ENCODE peak calls at places on chromosomes 1 and 21, in four cellular contexts. One of them, this sample, is unnamed.

GRCh38 chr1:47751188-47751587 is 246.0 kb downstream of the TRABD2B start:
- DNase-seq in K562: no peak
- DNase-seq in GM12878: no peak
- DNase-seq in HL-60: no peak
- DNase-seq in this sample: no peak

GRCh38 chr1:182460550-182460951 is 10.6 kb downstream of the RGSL1 start:
- DNase-seq in K562: no peak
- DNase-seq in GM12878: no peak
- DNase-seq in HL-60: peak
- DNase-seq in this sample: no peak

GRCh38 chr21:31999810-32000468 is 127.1 kb downstream of the HUNK start:
- DNase-seq in K562: no peak
- DNase-seq in GM12878: no peak
- DNase-seq in HL-60: no peak
- DNase-seq in this sample: no peak

GRCh38 chr1:163361123-163361934 is 39.6 kb downstream of the NUF2 start:
- DNase-seq in K562: no peak
- DNase-seq in GM12878: no peak
- DNase-seq in HL-60: no peak
- DNase-seq in this sample: no peak

GRCh38 chr1:184558691-184559090 is 171.9 kb downstream of the C1orf21 start:
- DNase-seq in K562: no peak
- DNase-seq in GM12878: no peak
- DNase-seq in HL-60: no peak
- DNase-seq in this sample: no peak

GRCh38 chr1:229550812-229551567 is 7.5 kb downstream of the ABCB10 start:
- DNase-seq in K562: no peak
- DNase-seq in GM12878: no peak
- DNase-seq in HL-60: no peak
- DNase-seq in this sample: no peak

GRCh38 chr1:9296850-9297249 is 4.2 kb downstream of the SPSB1 start:
- DNase-seq in K562: no peak
- DNase-seq in GM12878: no peak
- DNase-seq in HL-60: no peak
- DNase-seq in this sample: no peak

GRCh38 chr1:150973826-150974579 is 632 bp downstream of the CERS2 start:
- DNase-seq in K562: no peak
- DNase-seq in GM12878: no peak
- DNase-seq in HL-60: no peak
- DNase-seq in this sample: peak

GRCh38 chr1:245859510-245860114 is 647.5 kb downstream of the SMYD3 start:
- DNase-seq in K562: no peak
- DNase-seq in GM12878: no peak
- DNase-seq in HL-60: no peak
- DNase-seq in this sample: no peak

DNA sequence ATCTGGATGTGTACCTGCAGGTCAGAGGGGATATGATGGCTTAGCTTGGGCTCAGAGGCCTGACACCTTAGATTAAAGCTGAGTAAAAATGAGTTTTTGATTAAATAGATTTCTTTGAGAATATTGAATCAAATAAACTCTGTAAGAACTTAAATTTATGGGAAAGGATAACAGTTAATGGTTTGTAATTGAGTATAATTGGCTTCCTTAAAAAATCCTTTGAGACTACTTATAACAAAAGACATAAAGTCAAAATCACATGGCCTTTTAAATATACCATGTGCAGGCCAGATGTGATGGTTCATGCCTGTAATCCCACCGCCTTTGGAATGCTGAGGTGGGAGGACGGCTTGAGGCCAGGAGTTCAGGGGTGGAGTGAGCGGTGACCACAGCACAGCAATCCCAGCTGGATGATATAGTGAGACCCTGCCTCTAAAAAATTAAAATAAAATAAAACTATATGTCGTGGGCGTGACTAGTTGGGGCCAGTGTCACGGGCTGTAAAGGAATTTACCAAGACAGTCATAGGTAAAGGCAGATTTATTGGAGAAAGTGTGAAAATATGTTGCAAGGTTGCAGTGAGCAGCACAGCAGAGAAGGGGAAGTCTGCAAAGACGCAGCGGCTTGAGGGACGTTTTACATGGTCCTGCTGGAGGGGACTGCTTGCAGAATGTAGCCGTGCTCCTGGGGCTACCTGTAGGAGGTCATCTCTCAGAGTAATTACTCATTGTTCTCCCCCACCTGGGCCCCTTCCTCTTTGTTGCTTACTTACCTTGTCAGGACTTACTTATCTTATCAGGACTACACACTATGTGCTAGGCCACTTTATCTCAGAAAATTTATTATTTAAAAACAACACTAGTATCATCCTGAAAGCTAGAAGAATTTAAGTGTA is 122.3 kb downstream of the ZMYM4 start:
- DNase-seq in K562: peak
- DNase-seq in GM12878: no peak
- DNase-seq in HL-60: no peak
- DNase-seq in this sample: no peak
- TF ChIP-seq SPI1 in K562: no peak
- TF ChIP-seq SPI1 in GM12878: no peak
- TF ChIP-seq SPI1 in HL-60: peak
- TF ChIP-seq SPI1 in this sample: no peak

DNA sequence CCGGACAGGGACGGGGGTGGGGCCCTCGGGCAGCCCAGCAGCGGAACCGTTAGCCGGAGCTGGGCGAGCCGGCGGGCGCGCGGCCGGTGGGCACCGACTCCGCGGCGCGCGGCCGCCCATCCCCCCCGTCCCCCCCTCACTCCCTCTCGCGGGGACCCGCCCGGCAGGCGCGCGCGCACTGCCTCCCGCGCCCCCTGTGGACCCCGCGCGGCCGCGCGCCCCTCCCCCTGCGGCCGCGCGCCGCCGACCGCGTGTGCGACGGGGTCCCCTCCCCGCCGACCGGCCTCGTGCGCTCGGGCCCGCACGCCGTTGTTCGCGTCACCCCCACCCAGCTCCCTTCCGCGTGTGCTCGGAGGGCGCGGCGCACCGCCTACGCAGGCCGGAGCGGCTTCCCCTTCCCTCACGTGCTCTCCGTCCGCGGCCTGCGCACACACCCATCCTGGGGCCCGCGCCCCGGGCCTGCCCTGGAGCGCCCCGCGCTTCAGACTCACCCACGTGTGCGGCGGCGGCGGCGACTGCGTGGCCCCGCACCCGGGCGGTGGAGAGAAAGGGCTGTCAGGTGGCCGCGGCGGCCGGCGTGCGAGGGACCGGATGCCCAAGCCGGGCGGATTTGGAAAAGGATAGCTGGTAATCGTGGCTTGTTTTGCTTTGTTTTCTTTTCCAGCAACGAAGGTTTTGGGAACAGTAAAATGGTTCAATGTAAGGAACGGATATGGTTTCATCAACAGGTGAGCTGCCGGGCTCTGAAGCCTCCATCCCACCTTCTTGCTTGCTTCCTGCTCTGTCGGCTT is 716 bp downstream of the YBX1 start:
- DNase-seq in K562: peak
- DNase-seq in GM12878: no peak
- DNase-seq in HL-60: no peak
- DNase-seq in this sample: peak
- TF ChIP-seq SPI1 in K562: no peak
- TF ChIP-seq SPI1 in GM12878: no peak
- TF ChIP-seq SPI1 in HL-60: peak
- TF ChIP-seq SPI1 in this sample: peak

GRCh38 chr1:38125837-38126520 is 79.4 kb upstream of the POU3F1 start:
- DNase-seq in K562: no peak
- DNase-seq in GM12878: no peak
- DNase-seq in HL-60: no peak
- DNase-seq in this sample: no peak
- TF ChIP-seq SPI1 in K562: no peak
- TF ChIP-seq SPI1 in GM12878: no peak
- TF ChIP-seq SPI1 in HL-60: no peak
- TF ChIP-seq SPI1 in this sample: no peak

DNA sequence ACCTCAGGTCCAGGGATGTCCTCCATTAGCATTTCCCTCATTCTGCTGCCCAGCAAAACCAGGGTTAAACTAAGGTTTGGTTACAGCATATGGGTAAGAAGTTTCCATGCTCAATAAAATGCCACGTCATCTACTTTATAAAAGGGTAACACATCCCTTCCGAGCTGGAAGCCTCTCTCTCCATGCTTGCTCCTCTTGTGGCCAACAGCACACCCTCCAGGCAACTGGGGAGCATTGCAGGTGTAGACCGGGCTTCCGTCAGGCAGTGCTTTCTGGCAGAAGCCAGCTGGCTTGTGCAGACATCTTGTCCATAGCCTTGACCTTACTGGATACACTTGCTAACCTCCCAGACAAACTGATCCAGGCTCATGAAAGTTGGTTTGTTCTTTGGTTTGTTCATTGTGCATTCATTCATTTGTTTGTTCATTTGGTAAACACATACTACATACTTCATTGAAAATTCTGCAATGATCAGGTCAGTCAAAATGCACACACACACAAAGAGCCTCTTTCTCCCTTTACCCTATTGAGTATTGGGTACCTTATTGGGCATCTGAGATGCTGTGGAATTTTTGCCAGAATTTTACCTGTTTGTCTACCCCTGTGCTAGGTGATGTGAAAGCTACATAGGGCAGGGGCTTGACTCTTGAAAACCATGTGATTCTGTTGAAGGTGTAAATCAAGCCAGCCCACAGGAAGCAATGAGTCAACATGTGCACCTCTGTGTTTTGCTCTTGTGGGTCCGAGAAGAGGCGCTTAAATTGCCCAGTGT is 422.8 kb downstream of the CAMTA1 start:
- DNase-seq in K562: peak
- DNase-seq in GM12878: no peak
- DNase-seq in HL-60: no peak
- DNase-seq in this sample: peak
- TF ChIP-seq SPI1 in K562: no peak
- TF ChIP-seq SPI1 in GM12878: no peak
- TF ChIP-seq SPI1 in HL-60: no peak
- TF ChIP-seq SPI1 in this sample: no peak

GRCh38 chr1:3092530-3092929 is 23.5 kb downstream of the PRDM16 start:
- DNase-seq in K562: no peak
- DNase-seq in GM12878: no peak
- DNase-seq in HL-60: no peak
- DNase-seq in this sample: no peak

GRCh38 chr1:3089490-3089889 is 20.5 kb downstream of the PRDM16 start:
- DNase-seq in K562: no peak
- DNase-seq in GM12878: no peak
- DNase-seq in HL-60: no peak
- DNase-seq in this sample: no peak

GRCh38 chr1:3094863-3095780 is 26.1 kb downstream of the PRDM16 start:
- DNase-seq in K562: no peak
- DNase-seq in GM12878: no peak
- DNase-seq in HL-60: no peak
- DNase-seq in this sample: no peak

GRCh38 chr1:3093928-3094626 is 25.1 kb downstream of the PRDM16 start:
- DNase-seq in K562: no peak
- DNase-seq in GM12878: no peak
- DNase-seq in HL-60: no peak
- DNase-seq in this sample: no peak

DNA sequence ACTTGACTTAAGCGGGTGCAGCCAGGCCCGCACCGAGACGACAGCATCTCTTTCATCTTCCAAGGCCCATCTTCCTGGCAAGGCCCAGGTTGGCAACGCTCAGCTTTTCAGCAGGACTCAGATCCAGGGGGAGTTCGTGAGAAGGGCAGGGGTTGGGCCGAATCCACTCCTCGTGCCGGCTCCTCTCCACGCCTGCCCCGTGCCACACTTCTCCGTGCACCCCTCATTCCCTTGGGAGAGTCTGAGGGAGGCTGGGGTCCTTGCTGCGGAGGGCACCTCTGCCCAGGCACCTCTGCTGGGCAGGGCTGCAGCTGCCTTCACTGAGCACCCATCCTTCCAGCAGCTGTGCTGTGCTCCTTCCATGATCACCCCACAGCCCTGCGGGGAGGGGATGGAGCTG is 22.3 kb downstream of the PRDM16 start:
- DNase-seq in K562: no peak
- DNase-seq in GM12878: no peak
- DNase-seq in HL-60: no peak
- DNase-seq in this sample: no peak
- TF ChIP-seq SPI1 in K562: no peak
- TF ChIP-seq SPI1 in GM12878: no peak
- TF ChIP-seq SPI1 in HL-60: no peak
- TF ChIP-seq SPI1 in this sample: no peak

GRCh38 chr1:54273837-54274192 is 73.8 kb downstream of the MRPL37 start:
- DNase-seq in K562: peak
- DNase-seq in GM12878: no peak
- DNase-seq in HL-60: no peak
- DNase-seq in this sample: no peak
- TF ChIP-seq SPI1 in K562: no peak
- TF ChIP-seq SPI1 in GM12878: no peak
- TF ChIP-seq SPI1 in HL-60: no peak
- TF ChIP-seq SPI1 in this sample: no peak

GRCh38 chr1:56286956-56287355 is 292.4 kb downstream of the PLPP3 start:
- DNase-seq in K562: no peak
- DNase-seq in GM12878: no peak
- DNase-seq in HL-60: no peak
- DNase-seq in this sample: no peak

GRCh38 chr1:56295949-56296929 is 283.1 kb downstream of the PLPP3 start:
- DNase-seq in K562: no peak
- DNase-seq in GM12878: peak
- DNase-seq in HL-60: no peak
- DNase-seq in this sample: no peak

GRCh38 chr1:56287736-56288135 is 291.6 kb downstream of the PLPP3 start:
- DNase-seq in K562: no peak
- DNase-seq in GM12878: no peak
- DNase-seq in HL-60: no peak
- DNase-seq in this sample: no peak

GRCh38 chr1:56289260-56289659 is 290.1 kb downstream of the PLPP3 start:
- DNase-seq in K562: no peak
- DNase-seq in GM12878: no peak
- DNase-seq in HL-60: no peak
- DNase-seq in this sample: no peak

GRCh38 chr1:56291374-56291841 is 288.0 kb downstream of the PLPP3 start:
- DNase-seq in K562: no peak
- DNase-seq in GM12878: no peak
- DNase-seq in HL-60: no peak
- DNase-seq in this sample: no peak
- TF ChIP-seq SPI1 in K562: no peak
- TF ChIP-seq SPI1 in GM12878: no peak
- TF ChIP-seq SPI1 in HL-60: no peak
- TF ChIP-seq SPI1 in this sample: no peak

GRCh38 chr1:19885821-19886220 is 3.6 kb downstream of the OTUD3 start:
- DNase-seq in K562: no peak
- DNase-seq in GM12878: no peak
- DNase-seq in HL-60: no peak
- DNase-seq in this sample: no peak
- TF ChIP-seq SPI1 in K562: no peak
- TF ChIP-seq SPI1 in GM12878: no peak
- TF ChIP-seq SPI1 in HL-60: no peak
- TF ChIP-seq SPI1 in this sample: no peak

GRCh38 chr1:145692785-145693443 is 14.3 kb downstream of the PDZK1 start:
- DNase-seq in K562: no peak
- DNase-seq in GM12878: no peak
- DNase-seq in HL-60: no peak
- DNase-seq in this sample: no peak

GRCh38 chr1:145689922-145690321 is 17.2 kb downstream of the PDZK1 start:
- DNase-seq in K562: no peak
- DNase-seq in GM12878: no peak
- DNase-seq in HL-60: no peak
- DNase-seq in this sample: no peak

GRCh38 chr1:145688924-145689323 is 18.2 kb downstream of the PDZK1 start:
- DNase-seq in K562: no peak
- DNase-seq in GM12878: no peak
- DNase-seq in HL-60: no peak
- DNase-seq in this sample: no peak

GRCh38 chr1:145690587-145691558 is 16.3 kb downstream of the PDZK1 start:
- DNase-seq in K562: no peak
- DNase-seq in GM12878: peak
- DNase-seq in HL-60: no peak
- DNase-seq in this sample: peak

GRCh38 chr1:145688328-145688727 is 18.8 kb downstream of the PDZK1 start:
- DNase-seq in K562: no peak
- DNase-seq in GM12878: no peak
- DNase-seq in HL-60: no peak
- DNase-seq in this sample: no peak
- TF ChIP-seq SPI1 in K562: no peak
- TF ChIP-seq SPI1 in GM12878: no peak
- TF ChIP-seq SPI1 in HL-60: no peak
- TF ChIP-seq SPI1 in this sample: no peak

This sample was measured in GM12891.